ENCODE peak calls at places on chromosomes 1 and 21, in seven cellular contexts. Z is IMR-90, K is body of pancreas, O is H1, P is right lobe of liver, M is breast epithelium, N is endothelial cell of umbilical vein. W is an unnamed sample.

GRCh38 chr1:65119951-65120350 is 28.1 kb upstream of the AK4 start:
- DNase-seq in P (no peak), N (no peak), M (no peak), Z (peak; percentile 3), K (no peak), O (no peak), W (no peak)

GRCh38 chr1:244552336-244552735 is 91.3 kb downstream of the CATSPERE start:
- DNase-seq in K (no peak), O (no peak), Z (no peak), N (no peak), P (no peak), M (no peak), W (no peak)

GRCh38 chr1:152622803-152623202 is at the start of gene LCE3A:
- DNase-seq in Z (peak; percentile 0), N (no peak), O (no peak), P (peak; percentile 53), K (no peak), M (no peak), W (no peak)

GRCh38 chr1:60133848-60134247 is 60.3 kb upstream of the C1orf87 start:
- DNase-seq in Z (peak; percentile 35), O (no peak), P (no peak), K (no peak), M (no peak), N (no peak), W (no peak)

GRCh38 chr1:234707641-234708040 is 97.7 kb upstream of the IRF2BP2 start:
- DNase-seq in N (peak; percentile 30), O (no peak), P (no peak), M (no peak), Z (peak; percentile 67), K (no peak), W (no peak)

GRCh38 chr1:117795190-117795589 is 134.2 kb downstream of the GDAP2 start:
- DNase-seq in P (no peak), K (no peak), O (no peak), N (no peak), M (no peak), Z (peak; percentile 94), W (peak; percentile 15)

GRCh38 chr1:232611834-232612233 is 18.1 kb downstream of the SIPA1L2 start:
- DNase-seq in N (no peak), M (no peak), O (peak; percentile 79), K (no peak), Z (no peak), P (no peak), W (no peak)

GRCh38 chr1:28668956-28669719 is 554 bp downstream of the GMEB1 start:
- DNase-seq in N (peak; percentile 56), O (peak; percentile 78), Z (peak; percentile 33), K (peak; percentile 37), M (no peak), P (peak; percentile 67), W (peak; percentile 63)

GRCh38 chr21:36700295-36700960 is 1.5 kb downstream of the SIM2 start:
- DNase-seq in K (no peak), P (no peak), Z (no peak), M (no peak), N (no peak), O (peak; percentile 57), W (no peak)

GRCh38 chr1:198681831-198682756 is 43.3 kb downstream of the PTPRC start:
- DNase-seq in K (peak; percentile 38), P (peak; percentile 64), N (peak; percentile 76), M (peak; percentile 38), O (no peak), Z (peak; percentile 93), W (no peak)

GRCh38 chr1:37553927-37554808 is at the start of gene SNIP1:
- DNase-seq in M (peak; percentile 92), Z (peak; percentile 88), O (peak; percentile 92), P (peak; percentile 94), K (peak; percentile 93), N (peak; percentile 93), W (peak; percentile 85)
- TF ChIP-seq POLR2A in M (peak; percentile 57), Z (peak; percentile 94), O (peak; percentile 37), P (peak; percentile 60), K (peak; percentile 88), N (peak; percentile 56), W (no peak)

DNA sequence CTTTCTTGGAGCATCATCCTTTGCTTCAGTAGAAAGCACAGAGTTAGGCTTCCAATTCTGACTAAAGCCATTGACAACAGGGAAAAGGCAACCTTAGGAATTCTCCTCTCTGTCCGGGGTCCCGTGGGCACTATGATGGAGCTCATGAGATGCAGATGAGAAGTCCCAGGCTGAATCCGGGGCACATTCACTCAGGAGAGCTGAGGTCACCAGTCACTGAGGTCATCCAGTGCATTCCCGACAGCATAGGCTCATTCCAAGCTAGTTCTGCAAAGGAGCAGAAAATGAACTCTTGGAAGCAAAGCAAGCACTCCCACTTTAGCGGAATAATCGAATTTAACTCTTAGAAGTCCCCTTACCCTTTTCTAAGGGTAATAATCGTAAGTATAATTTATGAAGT is 6.8 kb downstream of the CR1 start:
- DNase-seq in P (no peak), Z (no peak), M (no peak), N (no peak), K (no peak), O (no peak), W (no peak)
- TF ChIP-seq POLR2A in P (no peak), Z (no peak), M (no peak), N (no peak), K (no peak), O (no peak), W (no peak)

DNA sequence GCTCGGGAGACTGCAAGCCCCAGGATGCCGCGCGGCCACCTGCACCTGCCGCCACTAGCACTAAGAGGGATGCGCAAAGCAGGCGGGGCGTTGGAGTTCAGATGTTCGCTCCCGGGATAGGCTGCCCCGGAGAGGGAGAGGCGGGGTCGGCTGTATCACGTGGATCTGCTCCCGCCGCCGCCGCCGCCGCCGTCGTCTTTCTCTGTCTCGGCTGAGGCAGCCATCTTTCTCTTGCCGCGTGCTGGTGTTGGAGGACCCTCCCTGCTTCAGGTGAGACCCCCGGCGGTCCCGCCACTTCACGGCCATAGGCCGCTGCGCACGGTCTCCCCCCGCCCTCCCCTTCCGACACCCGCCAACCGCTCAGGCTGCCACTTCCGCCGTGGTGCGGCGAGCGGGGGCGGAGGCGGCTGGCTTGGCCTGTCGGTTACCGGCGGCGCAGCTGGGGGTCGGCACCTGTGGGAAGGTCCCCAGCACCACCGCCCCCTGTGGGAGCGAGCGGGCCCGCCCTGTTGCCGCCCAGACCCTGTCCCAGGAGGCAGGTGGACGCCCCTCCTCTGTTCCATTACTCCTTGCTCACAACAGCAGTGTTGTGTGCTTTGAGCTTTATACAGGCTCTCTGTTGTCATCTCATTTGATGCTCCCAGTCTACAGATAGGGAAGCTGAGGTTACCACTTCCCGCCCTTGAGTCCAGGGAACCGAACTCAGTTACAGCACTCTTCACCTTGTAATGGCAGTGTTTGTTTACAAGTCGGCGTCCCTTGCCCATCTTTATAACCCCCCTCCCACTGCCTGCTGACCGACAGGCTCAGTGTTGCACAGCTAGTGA is at the start of gene BTF3L4:
- DNase-seq in N (peak; percentile 89), O (peak; percentile 95), Z (peak; percentile 89), K (peak; percentile 96), P (peak; percentile 98), M (peak; percentile 95), W (peak; percentile 80)
- TF ChIP-seq POLR2A in N (peak; percentile 52), O (peak; percentile 67), Z (peak; percentile 37), K (peak; percentile 79), P (peak; percentile 69), M (peak; percentile 81), W (peak; percentile 38)

DNA sequence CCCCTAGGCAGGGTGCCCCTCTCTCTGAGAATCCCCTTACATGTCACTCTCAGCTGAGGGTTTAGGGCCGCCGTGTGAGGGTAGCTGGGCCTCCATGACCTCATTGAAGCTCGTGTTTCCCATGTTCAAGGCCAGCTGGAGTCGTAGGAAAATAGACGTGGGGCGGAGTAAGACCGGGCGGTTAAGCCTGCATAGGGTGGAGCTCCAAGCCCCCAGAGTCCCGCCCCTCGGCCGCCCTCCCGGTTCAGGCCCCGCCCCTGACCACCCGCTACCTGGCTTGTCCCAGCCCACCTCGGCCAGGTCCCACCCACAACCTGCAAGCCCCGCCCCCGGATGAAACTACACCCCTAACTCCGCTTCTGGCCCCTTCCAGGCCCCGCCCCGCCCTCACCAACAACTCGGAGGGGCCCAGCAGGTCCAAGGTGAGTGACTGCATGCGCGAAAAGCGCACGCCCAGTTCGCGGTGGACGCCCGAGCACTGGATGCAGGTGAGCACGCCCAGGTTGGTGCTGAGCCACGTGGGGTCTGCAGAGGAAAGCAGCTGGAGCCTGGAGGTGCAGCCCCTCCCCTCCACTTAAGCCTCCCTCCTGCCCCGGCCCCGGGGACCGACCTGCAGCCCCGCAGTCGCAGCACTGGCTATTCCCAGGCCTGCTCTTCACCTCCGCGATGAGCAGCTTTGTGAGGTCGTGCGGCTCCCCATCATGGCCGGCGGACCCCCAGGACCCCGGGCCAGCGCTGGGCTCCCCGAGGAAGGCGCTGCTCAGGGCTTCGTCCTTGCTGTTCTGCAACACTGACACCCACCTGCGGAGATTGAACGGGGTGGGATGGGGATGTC is 12.2 kb upstream of the TCEA3 start:
- DNase-seq in K (no peak), Z (no peak), P (no peak), N (no peak), O (peak; percentile 99), M (no peak), W (no peak)
- TF ChIP-seq POLR2A in K (no peak), Z (no peak), P (no peak), N (no peak), O (no peak), M (no peak), W (no peak)

GRCh38 chr1:88877911-88878310 is 13.5 kb downstream of the GTF2B start:
- DNase-seq in K (no peak), P (no peak), Z (no peak), N (no peak), O (no peak), M (no peak), W (no peak)
- TF ChIP-seq POLR2A in K (no peak), P (no peak), Z (no peak), N (no peak), O (no peak), M (no peak), W (no peak)

GRCh38 chr1:1273535-1274298 is at the start of gene UBE2J2:
- DNase-seq in M (peak; percentile 91), K (peak; percentile 96), P (peak; percentile 96), Z (peak; percentile 90), O (peak; percentile 90), N (peak; percentile 84), W (peak; percentile 77)
- TF ChIP-seq POLR2A in M (no peak), K (peak; percentile 58), P (peak; percentile 52), Z (peak; percentile 72), O (no peak), N (peak; percentile 84), W (peak; percentile 26)

DNA sequence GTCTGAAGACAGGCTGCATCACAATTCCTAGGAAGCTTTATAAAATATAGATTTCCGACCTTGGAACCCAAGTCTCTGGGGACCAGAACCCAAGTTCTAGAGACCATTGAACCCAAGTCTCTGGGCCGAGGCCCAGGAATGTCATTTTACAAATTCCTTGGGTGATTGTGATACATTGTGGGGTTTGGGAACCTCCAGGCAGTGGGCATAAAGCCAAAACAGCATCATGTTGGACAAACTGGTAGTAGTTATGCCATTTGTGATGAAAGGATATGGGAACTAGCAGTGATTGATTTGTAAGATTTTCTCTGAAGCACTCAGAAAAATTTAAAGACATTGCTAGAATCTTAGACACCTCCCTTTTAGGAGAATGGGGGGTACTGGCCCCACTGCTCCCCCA is 160.2 kb downstream of the HIVEP3 start:
- DNase-seq in Z (no peak), M (no peak), N (no peak), O (no peak), K (no peak), P (no peak), W (no peak)
- TF ChIP-seq POLR2A in Z (no peak), M (no peak), N (no peak), O (no peak), K (no peak), P (no peak), W (no peak)

W was measured in H54.